ENCODE peak calls at places on chromosomes 6 and 20, in ten cellular contexts. G is HCT116; O is lower lobe of right lung; Q is posterior cingulate gyrus; D is hepatocyte; I is coronary artery; H is endothelial cell; N is left cardiac atrium; A is NCI-H2081; Y is activated CD4-positive, CD25-positive, alpha-beta regulatory T cell treated with anti-CD3 and anti-CD28 coated beads, Interleukin-2, amount 50 U/mL, for 16 hours. R is an unnamed sample.
A peak's percentile ranks its signal among the peaks of the same experiment; 100 is the strongest.

GRCh38 chr20:34859826-34860545 is 12.7 kb downstream of the GGT7 start:
- DNase-seq in G (no peak), O (no peak), Q (no peak), D (no peak), I (no peak), H (no peak), N (no peak), A (no peak), Y (no peak), R (no peak)

GRCh38 chr20:35773154-35773751 is 1.4 kb downstream of the PHF20 start:
- DNase-seq in G (no peak), O (no peak), Q (no peak), D (peak; percentile 48), I (no peak), H (peak; percentile 37), N (no peak), A (no peak), Y (peak; percentile 4), R (no peak)

GRCh38 chr6:129966125-129966524 is 52.3 kb upstream of the L3MBTL3 start:
- DNase-seq in G (no peak), O (no peak), Q (no peak), D (no peak), I (no peak), H (no peak), N (no peak), A (no peak), Y (no peak), R (no peak)

GRCh38 chr20:62030834-62031434 is 34.7 kb downstream of the TAF4 start:
- DNase-seq in G (no peak), O (no peak), Q (peak; percentile 26), D (no peak), I (no peak), H (no peak), N (no peak), A (no peak), Y (no peak), R (peak; percentile 49)

GRCh38 chr6:170207586-170207985 is 83.3 kb downstream of the DLL1 start:
- DNase-seq in G (no peak), O (no peak), Q (peak; percentile 28), D (no peak), I (peak; percentile 38), H (no peak), N (no peak), A (no peak), Y (no peak), R (no peak)

GRCh38 chr6:75378101-75378500 is 93.5 kb upstream of the TMEM30A start:
- DNase-seq in G (no peak), O (no peak), Q (no peak), D (no peak), I (no peak), H (no peak), N (no peak), A (no peak), Y (no peak), R (no peak)

GRCh38 chr6:2940851-2941250 is 30.5 kb downstream of the SERPINB6 start:
- DNase-seq in G (no peak), O (no peak), Q (no peak), D (no peak), I (no peak), H (no peak), N (no peak), A (no peak), Y (no peak), R (no peak)

GRCh38 chr6:2518029-2518428 is 232.7 kb downstream of the MYLK4 start:
- DNase-seq in G (no peak), O (no peak), Q (no peak), D (no peak), I (no peak), H (no peak), N (no peak), A (no peak), Y (no peak), R (no peak)

GRCh38 chr6:13355969-13356368 is 27.6 kb upstream of the TBC1D7 start:
- DNase-seq in G (no peak), O (no peak), Q (no peak), D (no peak), I (no peak), H (no peak), N (no peak), A (no peak), Y (peak; percentile 13), R (no peak)

GRCh38 chr20:34772437-34772836 is 53.0 kb downstream of the NCOA6 start:
- DNase-seq in G (no peak), O (no peak), Q (no peak), D (no peak), I (no peak), H (no peak), N (no peak), A (no peak), Y (no peak), R (no peak)

GRCh38 chr20:47125553-47126373 is 230.7 kb downstream of the ZMYND8 start:
- DNase-seq in G (no peak), O (no peak), Q (no peak), D (no peak), I (no peak), H (no peak), N (no peak), A (no peak), Y (no peak), R (no peak)

GRCh38 chr6:75750925-75751324 is 1.9 kb downstream of the MYO6 start:
- DNase-seq in G (no peak), O (no peak), Q (no peak), D (no peak), I (no peak), H (no peak), N (no peak), A (no peak), Y (no peak), R (no peak)

GRCh38 chr6:140043357-140043756 is 668.9 kb upstream of the CITED2 start:
- DNase-seq in G (peak; percentile 91), O (no peak), Q (no peak), D (peak; percentile 41), I (no peak), H (no peak), N (no peak), A (no peak), Y (no peak), R (peak; percentile 46)

GRCh38 chr20:61845276-61845675 is 220.4 kb downstream of the TAF4 start:
- DNase-seq in G (no peak), O (no peak), Q (peak; percentile 45), D (no peak), I (no peak), H (no peak), N (no peak), A (no peak), Y (no peak), R (no peak)

GRCh38 chr6:150370112-150370511 is 1.3 kb downstream of the IYD start:
- DNase-seq in G (no peak), O (no peak), Q (no peak), D (no peak), I (no peak), H (no peak), N (no peak), A (no peak), Y (no peak), R (no peak)

GRCh38 chr6:21992178-21992967 is 304.5 kb downstream of the PRL start:
- DNase-seq in G (no peak), O (no peak), Q (no peak), D (peak; percentile 61), I (no peak), H (no peak), N (no peak), A (no peak), Y (no peak), R (no peak)

GRCh38 chr6:147205690-147206600 is 1.7 kb downstream of the STXBP5 start:
- DNase-seq in G (no peak), O (no peak), Q (no peak), D (no peak), I (no peak), H (no peak), N (no peak), A (no peak), Y (no peak), R (peak; percentile 26)

R was measured in DMS53.